ENCODE peak calls at places on chromosomes 4 and X, in six cellular contexts. One of them, this sample, is unnamed.

GRCh38 chr4:158209825-158210807 is at the start of gene TMEM144:
- DNase-seq in AG09309: peak; percentile 39
- DNase-seq in H7: peak; percentile 63
- DNase-seq in thoracic aorta: peak; percentile 89
- DNase-seq in AG04449: peak; percentile 28
- DNase-seq in NT2/D1: peak; percentile 47
- DNase-seq in this sample: peak; percentile 100

GRCh38 chrX:18422325-18422724 is 3.1 kb upstream of the CDKL5 start:
- DNase-seq in thoracic aorta: no peak
- DNase-seq in NT2/D1: no peak
- DNase-seq in H7: no peak
- DNase-seq in AG09309: peak; percentile 59
- DNase-seq in AG04449: peak; percentile 53
- DNase-seq in this sample: no peak

GRCh38 chr4:84502955-84503373 is 3.9 kb upstream of the NKX6-1 start:
- DNase-seq in thoracic aorta: no peak
- DNase-seq in H7: peak; percentile 48
- DNase-seq in NT2/D1: no peak
- DNase-seq in AG09309: no peak
- DNase-seq in AG04449: no peak
- DNase-seq in this sample: no peak

GRCh38 chrX:16100673-16101072 is 22.7 kb upstream of the GRPR start:
- DNase-seq in AG09309: no peak
- DNase-seq in NT2/D1: no peak
- DNase-seq in thoracic aorta: no peak
- DNase-seq in AG04449: no peak
- DNase-seq in H7: no peak
- DNase-seq in this sample: no peak

GRCh38 chrX:13689519-13690211 is 737 bp downstream of the RAB9A start:
- DNase-seq in H7: peak; percentile 34
- DNase-seq in AG04449: no peak
- DNase-seq in thoracic aorta: no peak
- DNase-seq in NT2/D1: no peak
- DNase-seq in AG09309: no peak
- DNase-seq in this sample: no peak

GRCh38 chrX:151004085-151004484 is 20.9 kb downstream of the HMGB3 start:
- DNase-seq in AG04449: no peak
- DNase-seq in thoracic aorta: no peak
- DNase-seq in H7: peak; percentile 43
- DNase-seq in AG09309: no peak
- DNase-seq in NT2/D1: no peak
- DNase-seq in this sample: no peak

GRCh38 chr4:124737619-124738018 is 25.1 kb upstream of the ANKRD50 start:
- DNase-seq in AG04449: no peak
- DNase-seq in AG09309: no peak
- DNase-seq in H7: no peak
- DNase-seq in thoracic aorta: no peak
- DNase-seq in NT2/D1: no peak
- DNase-seq in this sample: no peak

GRCh38 chr4:61938250-61938846 is 738.2 kb downstream of the ADGRL3 start:
- DNase-seq in H7: peak; percentile 7
- DNase-seq in AG09309: no peak
- DNase-seq in NT2/D1: no peak
- DNase-seq in thoracic aorta: no peak
- DNase-seq in AG04449: no peak
- DNase-seq in this sample: no peak

GRCh38 chr4:5988086-5988845 is 30.0 kb downstream of the C4orf50 start:
- DNase-seq in NT2/D1: no peak
- DNase-seq in AG04449: no peak
- DNase-seq in AG09309: no peak
- DNase-seq in thoracic aorta: no peak
- DNase-seq in H7: no peak
- DNase-seq in this sample: no peak

GRCh38 chrX:22366166-22366702 is 93.5 kb downstream of the CBLL2 start:
- DNase-seq in H7: no peak
- DNase-seq in AG09309: peak; percentile 4
- DNase-seq in thoracic aorta: no peak
- DNase-seq in NT2/D1: no peak
- DNase-seq in AG04449: no peak
- DNase-seq in this sample: no peak

GRCh38 chr4:15376594-15376993 is 51.2 kb upstream of the C1QTNF7 start:
- DNase-seq in AG09309: no peak
- DNase-seq in AG04449: no peak
- DNase-seq in NT2/D1: no peak
- DNase-seq in H7: no peak
- DNase-seq in thoracic aorta: no peak
- DNase-seq in this sample: no peak

GRCh38 chr4:123651127-123651526 is 254.5 kb downstream of the SPRY1 start:
- DNase-seq in AG09309: peak; percentile 43
- DNase-seq in NT2/D1: no peak
- DNase-seq in H7: no peak
- DNase-seq in AG04449: no peak
- DNase-seq in thoracic aorta: no peak
- DNase-seq in this sample: no peak

GRCh38 chr4:8129136-8129535 is 29.5 kb downstream of the ABLIM2 start:
- DNase-seq in NT2/D1: no peak
- DNase-seq in thoracic aorta: no peak
- DNase-seq in AG04449: no peak
- DNase-seq in H7: peak; percentile 45
- DNase-seq in AG09309: no peak
- DNase-seq in this sample: no peak

GRCh38 chr4:184660978-184661377 is 11.4 kb downstream of the PRIMPOL start:
- DNase-seq in NT2/D1: no peak
- DNase-seq in AG09309: no peak
- DNase-seq in AG04449: no peak
- DNase-seq in H7: no peak
- DNase-seq in thoracic aorta: no peak
- DNase-seq in this sample: no peak

GRCh38 chr4:86898562-86898961 is 6.3 kb upstream of the C4orf36 start:
- DNase-seq in NT2/D1: no peak
- DNase-seq in AG09309: no peak
- DNase-seq in thoracic aorta: no peak
- DNase-seq in AG04449: no peak
- DNase-seq in H7: no peak
- DNase-seq in this sample: no peak

GRCh38 chr4:165684177-165684870 is 188.7 kb upstream of the TLL1 start:
- DNase-seq in AG09309: peak; percentile 11
- DNase-seq in NT2/D1: no peak
- DNase-seq in thoracic aorta: no peak
- DNase-seq in AG04449: no peak
- DNase-seq in H7: no peak
- DNase-seq in this sample: peak; percentile 86

GRCh38 chrX:41822917-41823316 is 98.9 kb downstream of the GPR82 start:
- DNase-seq in NT2/D1: no peak
- DNase-seq in AG04449: no peak
- DNase-seq in AG09309: no peak
- DNase-seq in thoracic aorta: no peak
- DNase-seq in H7: no peak
- DNase-seq in this sample: no peak

GRCh38 chr4:67036791-67037190 is 508.5 kb downstream of the CENPC start:
- DNase-seq in thoracic aorta: no peak
- DNase-seq in AG04449: no peak
- DNase-seq in NT2/D1: no peak
- DNase-seq in H7: no peak
- DNase-seq in AG09309: no peak
- DNase-seq in this sample: no peak

GRCh38 chr4:157045507-157046127 is 30.3 kb upstream of the GLRB start:
- DNase-seq in AG09309: peak; percentile 44
- DNase-seq in NT2/D1: no peak
- DNase-seq in H7: peak; percentile 52
- DNase-seq in thoracic aorta: peak; percentile 7
- DNase-seq in AG04449: peak; percentile 17
- DNase-seq in this sample: peak; percentile 61

GRCh38 chrX:129808829-129809745 is 29.3 kb downstream of the SASH3 start:
- DNase-seq in thoracic aorta: no peak
- DNase-seq in H7: no peak
- DNase-seq in AG04449: no peak
- DNase-seq in NT2/D1: no peak
- DNase-seq in AG09309: no peak
- DNase-seq in this sample: no peak

GRCh38 chrX:94744786-94745185 is 1070.8 kb downstream of the FAM133A start:
- DNase-seq in H7: no peak
- DNase-seq in AG04449: no peak
- DNase-seq in thoracic aorta: no peak
- DNase-seq in AG09309: no peak
- DNase-seq in NT2/D1: no peak
- DNase-seq in this sample: no peak

GRCh38 chr4:2484169-2484568 is 15.3 kb downstream of the RNF4 start:
- DNase-seq in AG04449: no peak
- DNase-seq in AG09309: no peak
- DNase-seq in NT2/D1: no peak
- DNase-seq in H7: no peak
- DNase-seq in thoracic aorta: no peak
- DNase-seq in this sample: no peak
- H3K4me3 ChIP-seq in AG04449: no peak overlapping the region
- H3K4me3 ChIP-seq in AG09309: no peak overlapping the region
- H3K4me3 ChIP-seq in NT2/D1: no peak overlapping the region
- H3K4me3 ChIP-seq in H7: no peak overlapping the region
- H3K4me3 ChIP-seq in thoracic aorta: no peak overlapping the region
- H3K4me3 ChIP-seq in this sample: no peak overlapping the region

GRCh38 chr4:46994007-46994405 is 625 bp upstream of the GABRA4 start:
- DNase-seq in AG04449: no peak
- DNase-seq in thoracic aorta: no peak
- DNase-seq in AG09309: no peak
- DNase-seq in NT2/D1: no peak
- DNase-seq in H7: peak; percentile 35
- DNase-seq in this sample: peak; percentile 1
- H3K4me3 ChIP-seq in AG04449: peak overlapping the region; percentile 50
- H3K4me3 ChIP-seq in thoracic aorta: peak overlapping the region; percentile 61
- H3K4me3 ChIP-seq in AG09309: no peak overlapping the region
- H3K4me3 ChIP-seq in NT2/D1: peak overlapping the region; percentile 73
- H3K4me3 ChIP-seq in H7: peak overlapping the region; percentile 54
- H3K4me3 ChIP-seq in this sample: peak overlapping the region; percentile 36

GRCh38 chr4:77349796-77350195 is 192.8 kb downstream of the CCNG2 start:
- DNase-seq in NT2/D1: no peak
- DNase-seq in H7: no peak
- DNase-seq in thoracic aorta: no peak
- DNase-seq in AG09309: no peak
- DNase-seq in AG04449: no peak
- DNase-seq in this sample: peak; percentile 62
- H3K4me3 ChIP-seq in NT2/D1: no peak overlapping the region
- H3K4me3 ChIP-seq in H7: no peak overlapping the region
- H3K4me3 ChIP-seq in thoracic aorta: no peak overlapping the region
- H3K4me3 ChIP-seq in AG09309: no peak overlapping the region
- H3K4me3 ChIP-seq in AG04449: no peak overlapping the region
- H3K4me3 ChIP-seq in this sample: no peak overlapping the region

DNA sequence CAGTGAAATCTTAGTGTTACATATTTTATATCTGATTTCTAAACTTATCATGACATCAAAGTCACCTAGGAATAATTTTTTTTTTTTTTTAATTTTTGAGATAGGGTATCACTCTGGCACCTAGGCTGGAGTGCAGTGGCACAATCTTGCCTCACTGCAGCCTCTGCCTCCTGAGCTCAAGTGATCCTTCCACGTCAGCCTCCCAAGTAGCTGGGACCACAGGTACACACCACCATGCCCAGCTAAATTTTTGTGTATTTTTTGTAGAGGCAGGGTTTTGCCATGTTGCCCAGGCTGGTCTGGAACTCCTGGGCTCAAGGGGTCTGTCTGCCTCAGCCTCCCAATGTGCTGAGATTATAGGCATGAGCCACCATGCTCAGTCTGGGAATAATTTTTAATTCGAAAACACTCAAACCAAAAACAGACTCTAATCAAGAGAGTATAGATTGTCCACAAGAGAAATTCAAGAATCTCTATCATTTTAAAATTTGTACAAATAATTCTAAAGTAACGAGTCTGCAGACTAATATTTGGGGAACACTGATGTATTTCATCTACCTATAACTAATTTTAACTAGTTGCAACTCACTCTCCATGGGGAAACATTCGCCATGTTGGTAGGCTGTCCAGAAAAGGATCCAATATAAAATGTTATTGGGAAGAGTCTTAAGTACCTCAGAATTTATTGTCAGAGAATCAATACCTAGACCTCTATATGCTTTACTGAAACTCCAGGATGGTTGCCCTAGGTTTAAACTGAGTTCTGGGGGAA is 3.4 kb downstream of the SLC7A11 start:
- DNase-seq in thoracic aorta: no peak
- DNase-seq in H7: no peak
- DNase-seq in AG09309: no peak
- DNase-seq in AG04449: no peak
- DNase-seq in NT2/D1: no peak
- DNase-seq in this sample: no peak
- H3K4me3 ChIP-seq in thoracic aorta: no peak overlapping the region
- H3K4me3 ChIP-seq in H7: no peak overlapping the region
- H3K4me3 ChIP-seq in AG09309: no peak overlapping the region
- H3K4me3 ChIP-seq in AG04449: peak overlapping the region; percentile 71
- H3K4me3 ChIP-seq in NT2/D1: no peak overlapping the region
- H3K4me3 ChIP-seq in this sample: peak overlapping the region; percentile 72

GRCh38 chr4:112882286-112882685 is 167.2 kb upstream of the ANK2 start:
- DNase-seq in AG09309: no peak
- DNase-seq in H7: no peak
- DNase-seq in NT2/D1: no peak
- DNase-seq in thoracic aorta: no peak
- DNase-seq in AG04449: no peak
- DNase-seq in this sample: no peak
- H3K4me3 ChIP-seq in AG09309: no peak overlapping the region
- H3K4me3 ChIP-seq in H7: no peak overlapping the region
- H3K4me3 ChIP-seq in NT2/D1: no peak overlapping the region
- H3K4me3 ChIP-seq in thoracic aorta: no peak overlapping the region
- H3K4me3 ChIP-seq in AG04449: no peak overlapping the region
- H3K4me3 ChIP-seq in this sample: no peak overlapping the region

This sample was measured in MG63.